ENCODE peak calls at places on chromosomes 6 and 20, in eight cellular contexts. L is fibroblast of lung, A is retinal pigment epithelial cell, Q is psoas muscle, J is GM23338, Z is fibroblast of the aortic adventitia, U is fibroblast of mammary gland, Y is aorta. T is an unnamed sample.
A peak's percentile ranks its signal among the peaks of the same experiment; 100 is the strongest.

GRCh38 chr6:155611742-155612141 is 156.1 kb upstream of the NOX3 start:
- DNase-seq in L (no peak), A (no peak), Q (no peak), J (no peak), Z (no peak), U (no peak), Y (no peak), T (no peak)

GRCh38 chr6:81614292-81614691 is 138.2 kb downstream of the TENT5A start:
- DNase-seq in L (peak; percentile 15), A (no peak), Q (no peak), J (peak; percentile 3), Z (peak; percentile 59), U (peak; percentile 13), Y (no peak), T (peak; percentile 69)

GRCh38 chr20:35702051-35702823 is 3.0 kb downstream of the ROMO1 start:
- DNase-seq in L (peak; percentile 56), A (no peak), Q (no peak), J (no peak), Z (peak; percentile 39), U (peak; percentile 92), Y (no peak), T (no peak)

GRCh38 chr6:167268683-167269280 is 22.3 kb upstream of the UNC93A start:
- DNase-seq in L (no peak), A (no peak), Q (no peak), J (no peak), Z (no peak), U (no peak), Y (no peak), T (no peak)

GRCh38 chr6:162177733-162178132 is 549.8 kb downstream of the PRKN start:
- DNase-seq in L (peak; percentile 50), A (no peak), Q (no peak), J (peak; percentile 51), Z (no peak), U (peak; percentile 49), Y (no peak), T (peak; percentile 59)

GRCh38 chr6:21360353-21360752 is 233.2 kb upstream of the SOX4 start:
- DNase-seq in L (no peak), A (no peak), Q (no peak), J (no peak), Z (no peak), U (no peak), Y (no peak), T (no peak)

GRCh38 chr20:40522405-40522804 is 166.6 kb downstream of the MAFB start:
- DNase-seq in L (no peak), A (no peak), Q (no peak), J (no peak), Z (no peak), U (no peak), Y (no peak), T (no peak)

GRCh38 chr6:5078121-5078695 is 6.9 kb upstream of the PPP1R3G start:
- DNase-seq in L (peak; percentile 24), A (no peak), Q (no peak), J (no peak), Z (no peak), U (peak; percentile 30), Y (no peak), T (no peak)

GRCh38 chr6:70270287-70271005 is 32.4 kb downstream of the COL9A1 start:
- DNase-seq in L (no peak), A (peak; percentile 43), Q (no peak), J (no peak), Z (no peak), U (no peak), Y (no peak), T (no peak)

GRCh38 chr20:47754946-47755652 is 30.2 kb downstream of the SULF2 start:
- DNase-seq in L (no peak), A (no peak), Q (no peak), J (no peak), Z (no peak), U (no peak), Y (no peak), T (no peak)

GRCh38 chr6:113015249-113015648 is 668.1 kb downstream of the RFPL4B start:
- DNase-seq in L (peak; percentile 84), A (no peak), Q (no peak), J (no peak), Z (peak; percentile 92), U (peak; percentile 82), Y (no peak), T (peak; percentile 87)

GRCh38 chr20:37596890-37597539 is 69.3 kb upstream of the BLCAP start:
- DNase-seq in L (no peak), A (no peak), Q (no peak), J (no peak), Z (no peak), U (no peak), Y (no peak), T (no peak)

DNA sequence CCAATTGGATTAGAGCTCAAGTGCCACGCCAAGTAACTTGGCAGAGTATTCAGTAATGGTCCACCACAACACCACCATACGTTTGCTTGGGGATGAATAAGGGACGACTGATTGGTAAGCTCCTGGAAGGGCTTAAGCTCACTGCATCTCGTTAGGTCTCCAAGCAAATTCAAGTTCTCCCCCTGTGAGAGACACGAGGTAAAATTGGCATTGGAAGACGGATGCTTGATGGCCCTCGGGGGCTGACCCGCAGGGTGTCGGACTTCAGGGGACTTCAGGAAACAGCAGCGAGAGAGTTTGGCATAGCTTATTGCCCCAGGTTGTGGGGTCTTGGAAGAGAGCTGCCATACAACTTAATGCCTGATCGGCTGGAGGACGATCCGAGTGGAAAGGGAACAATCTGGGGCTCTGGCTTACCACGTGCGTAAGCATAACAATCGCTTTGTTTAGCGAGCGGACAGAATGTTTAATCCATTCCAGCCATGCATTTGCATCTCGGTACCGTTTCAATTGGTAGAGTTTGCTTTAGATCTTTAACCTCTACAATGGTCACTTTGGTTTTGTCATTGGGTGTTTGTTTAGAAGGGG is 4.8 kb upstream of the ZNFX1 start:
- DNase-seq in L (no peak), A (no peak), Q (no peak), J (peak; percentile 42), Z (no peak), U (no peak), Y (no peak), T (no peak)
- H3K4me3 ChIP-seq in L (peak overlapping the region; percentile 15), A (peak overlapping the region; percentile 100), Q (peak overlapping the region; percentile 20), J (peak overlapping the region; percentile 100), Z (peak overlapping the region; percentile 29), U (peak overlapping the region; percentile 100), Y (no peak overlapping the region), T (peak overlapping the region; percentile 29)

DNA sequence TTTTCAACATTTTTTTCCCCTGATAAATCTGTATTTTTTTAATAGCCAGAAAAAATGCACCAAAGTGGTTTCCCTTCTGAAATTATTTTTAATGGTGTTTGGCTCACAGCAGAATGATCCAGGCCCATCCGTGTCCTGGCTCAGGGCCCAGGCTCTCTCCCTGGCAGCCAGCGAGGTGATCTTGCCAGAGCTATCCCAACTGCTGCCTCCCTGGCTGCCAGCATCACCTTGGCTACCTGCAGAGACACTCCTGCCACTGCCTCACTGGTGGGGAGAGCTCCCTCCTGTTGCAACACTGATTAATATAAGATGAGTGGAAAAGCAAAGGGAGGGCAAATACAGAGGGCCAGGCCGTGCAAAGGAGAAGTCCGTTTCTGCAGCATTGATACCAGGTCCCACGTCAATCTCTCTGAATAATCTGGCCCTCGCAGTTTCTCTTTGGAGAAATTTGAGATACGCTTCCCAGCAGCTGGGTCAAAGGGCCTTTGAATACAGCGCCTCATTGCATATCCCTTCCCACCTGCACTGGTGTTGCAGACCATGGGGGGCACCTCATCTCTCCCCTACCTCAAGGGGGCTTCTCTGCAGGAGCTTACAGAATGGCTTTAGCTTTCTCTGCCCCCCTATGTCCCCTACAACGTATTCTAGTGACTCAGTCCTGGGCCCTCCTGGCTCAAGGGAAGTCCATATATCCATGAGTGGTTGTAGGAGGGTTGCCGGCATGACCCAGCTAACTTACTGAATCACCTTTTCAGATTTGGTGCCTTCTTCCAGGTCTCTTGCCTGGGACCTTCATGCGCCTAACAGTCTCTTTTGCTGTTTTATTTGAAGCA is 12.8 kb upstream of the DSTN start:
- DNase-seq in L (no peak), A (no peak), Q (peak; percentile 63), J (no peak), Z (peak; percentile 72), U (peak; percentile 47), Y (peak; percentile 78), T (no peak)
- H3K4me3 ChIP-seq in L (no peak overlapping the region), A (no peak overlapping the region), Q (no peak overlapping the region), J (no peak overlapping the region), Z (no peak overlapping the region), U (no peak overlapping the region), Y (no peak overlapping the region), T (no peak overlapping the region)

GRCh38 chr6:7566617-7567173 is 23.3 kb upstream of the SNRNP48 start:
- DNase-seq in L (no peak), A (no peak), Q (no peak), J (no peak), Z (no peak), U (no peak), Y (no peak), T (no peak)
- H3K4me3 ChIP-seq in L (no peak overlapping the region), A (no peak overlapping the region), Q (no peak overlapping the region), J (no peak overlapping the region), Z (no peak overlapping the region), U (no peak overlapping the region), Y (no peak overlapping the region), T (no peak overlapping the region)

GRCh38 chr6:26271640-26272090 is 93.3 kb upstream of the BTN3A2 start:
- DNase-seq in L (no peak), A (no peak), Q (no peak), J (no peak), Z (no peak), U (no peak), Y (no peak), T (no peak)

GRCh38 chr6:26270903-26271639 is 93.9 kb upstream of the BTN3A2 start:
- DNase-seq in L (peak; percentile 93), A (peak; percentile 76), Q (no peak), J (peak; percentile 97), Z (peak; percentile 93), U (peak; percentile 83), Y (peak; percentile 64), T (peak; percentile 93)

GRCh38 chr6:26275663-26276062 is 89.3 kb upstream of the BTN3A2 start:
- DNase-seq in L (no peak), A (no peak), Q (no peak), J (no peak), Z (no peak), U (no peak), Y (no peak), T (no peak)

GRCh38 chr6:26272171-26272631 is 92.8 kb upstream of the BTN3A2 start:
- DNase-seq in L (no peak), A (no peak), Q (peak; percentile 20), J (peak; percentile 77), Z (no peak), U (no peak), Y (peak; percentile 73), T (peak; percentile 23)

DNA sequence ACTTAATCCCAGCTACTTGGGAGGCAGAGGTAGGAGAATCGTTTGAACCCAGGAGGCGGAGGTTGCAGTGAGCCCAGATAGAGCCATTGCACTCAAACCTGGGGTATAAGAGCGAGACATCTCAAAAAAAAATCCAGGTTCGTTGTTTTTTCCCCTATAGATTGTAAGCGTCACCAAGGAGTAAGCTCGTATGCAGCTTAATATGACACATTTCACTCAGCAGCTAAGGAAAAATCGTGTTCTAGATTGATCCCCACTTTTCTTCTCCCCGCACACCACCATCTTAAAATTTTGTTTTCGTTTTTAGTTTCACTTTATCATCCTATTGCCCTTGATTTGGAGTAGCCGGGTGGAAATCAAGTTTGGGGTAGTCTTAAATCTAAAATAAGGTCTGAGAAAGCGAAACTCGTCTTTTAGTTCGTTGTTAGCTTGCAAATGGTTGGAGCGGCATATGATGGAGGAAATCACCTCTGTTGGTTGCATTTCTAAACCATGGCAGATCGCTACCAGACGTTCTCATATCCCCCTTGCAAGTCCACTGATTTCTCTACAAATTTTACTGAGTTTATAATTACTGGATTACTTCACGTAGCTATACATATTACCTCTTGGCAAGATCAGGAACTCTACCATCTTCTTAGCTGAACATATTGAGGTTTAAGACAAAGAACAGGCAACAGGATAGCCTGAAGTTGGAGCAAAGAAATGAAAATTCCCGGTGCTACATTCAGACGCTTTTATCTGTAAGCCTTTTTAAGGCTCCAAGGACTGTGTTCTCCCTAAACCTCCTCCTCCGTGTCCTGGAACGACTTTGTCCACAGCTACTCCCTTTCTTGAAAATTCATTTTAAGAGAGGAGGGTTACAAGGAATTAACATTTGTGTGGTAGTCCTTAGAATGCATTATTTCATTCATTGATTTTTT is 91.1 kb upstream of the BTN3A2 start:
- DNase-seq in L (peak; percentile 52), A (no peak), Q (no peak), J (no peak), Z (peak; percentile 53), U (peak; percentile 25), Y (no peak), T (peak; percentile 54)
- H3K4me3 ChIP-seq in L (peak overlapping the region; percentile 46), A (peak overlapping the region; percentile 53), Q (peak overlapping the region; percentile 58), J (peak overlapping the region; percentile 76), Z (peak overlapping the region; percentile 68), U (peak overlapping the region; percentile 56), Y (peak overlapping the region; percentile 96), T (peak overlapping the region; percentile 64)

T was measured in choroid plexus epithelial cell.